ENCODE peak calls at places on chromosomes 3 and 15, in seven cellular contexts. A is breast epithelium, W is sigmoid colon, J is adrenal gland, E is IMR-90, I is A549, O is K562. Z is an unnamed sample.

GRCh38 chr3:120098710-120099109 is 4.5 kb upstream of the GSK3B start:
- DNase-seq in A (no peak), W (no peak), J (no peak), E (no peak), I (no peak), O (no peak), Z (no peak)

GRCh38 chr15:47184405-47185221 is 532.7 kb upstream of the SEMA6D start:
- DNase-seq in A (no peak), W (peak; percentile 61), J (no peak), E (peak; percentile 14), I (no peak), O (no peak), Z (no peak)

GRCh38 chr3:112605285-112605684 is 35.7 kb downstream of the CCDC80 start:
- DNase-seq in A (no peak), W (no peak), J (no peak), E (peak; percentile 99), I (no peak), O (no peak), Z (no peak)

GRCh38 chr3:130950641-130951040 is 56.8 kb downstream of the ATP2C1 start:
- DNase-seq in A (no peak), W (no peak), J (no peak), E (peak; percentile 78), I (no peak), O (no peak), Z (no peak)

GRCh38 chr3:127655641-127656040 is 17.1 kb upstream of the ABTB1 start:
- DNase-seq in A (no peak), W (no peak), J (no peak), E (peak; percentile 56), I (no peak), O (no peak), Z (no peak)

GRCh38 chr15:76099388-76099787 is 39.6 kb downstream of the TMEM266 start:
- DNase-seq in A (no peak), W (no peak), J (no peak), E (no peak), I (no peak), O (no peak), Z (no peak)

GRCh38 chr3:41565003-41565402 is 365.7 kb downstream of the CTNNB1 start:
- DNase-seq in A (no peak), W (no peak), J (no peak), E (no peak), I (no peak), O (no peak), Z (no peak)

GRCh38 chr3:42572278-42572677 is 9.5 kb downstream of the SEC22C start:
- DNase-seq in A (no peak), W (no peak), J (no peak), E (peak; percentile 31), I (peak; percentile 51), O (peak; percentile 75), Z (peak; percentile 25)

GRCh38 chr3:187807086-187807862 is 62.0 kb upstream of the BCL6 start:
- DNase-seq in A (no peak), W (no peak), J (no peak), E (peak; percentile 84), I (no peak), O (no peak), Z (no peak)

GRCh38 chr15:100919481-100920405 is 586 bp downstream of the LRRK1 start:
- DNase-seq in A (no peak), W (no peak), J (no peak), E (peak; percentile 19), I (peak; percentile 61), O (no peak), Z (peak; percentile 35)

GRCh38 chr3:48898383-48899234 is at the start of gene SLC25A20:
- DNase-seq in A (peak; percentile 86), W (peak; percentile 95), J (peak; percentile 93), E (peak; percentile 78), I (peak; percentile 70), O (peak; percentile 91), Z (peak; percentile 93)
- TF ChIP-seq POLR2A in A (no peak), W (no peak), J (peak; percentile 28), E (no peak), I (no peak), O (peak; percentile 56), Z (peak; percentile 51)

DNA sequence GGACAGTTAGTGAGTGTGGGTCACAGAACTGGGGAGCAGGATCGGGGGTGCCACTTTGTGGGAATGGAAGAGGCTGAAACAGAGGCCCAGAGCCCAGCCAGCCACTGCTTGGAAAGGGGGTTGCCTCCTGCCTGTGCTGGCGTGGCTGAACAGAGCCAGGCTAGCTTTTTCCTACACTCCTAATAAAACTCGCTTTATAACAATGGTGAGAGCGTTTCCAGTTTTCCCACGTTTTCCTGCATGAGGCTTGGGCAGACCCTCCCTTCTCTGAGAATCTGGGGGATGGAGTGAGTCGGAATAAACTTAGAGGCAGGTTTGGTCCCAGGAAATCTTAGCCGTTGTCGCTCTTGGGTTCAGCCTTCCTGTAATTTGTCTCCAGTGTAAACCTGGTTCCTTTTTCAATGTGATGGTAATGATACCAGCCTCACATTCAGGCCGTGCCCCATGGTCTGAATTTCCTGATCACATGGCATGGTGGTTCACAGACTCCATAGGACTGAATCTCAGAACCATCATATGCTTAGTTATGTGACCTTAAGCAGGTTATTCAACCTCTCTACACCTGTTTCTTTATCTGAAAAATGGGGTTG is 6.5 kb upstream of the FGD5 start:
- DNase-seq in A (no peak), W (no peak), J (no peak), E (no peak), I (no peak), O (no peak), Z (no peak)
- TF ChIP-seq POLR2A in A (no peak), W (no peak), J (no peak), E (no peak), I (no peak), O (no peak), Z (no peak)

DNA sequence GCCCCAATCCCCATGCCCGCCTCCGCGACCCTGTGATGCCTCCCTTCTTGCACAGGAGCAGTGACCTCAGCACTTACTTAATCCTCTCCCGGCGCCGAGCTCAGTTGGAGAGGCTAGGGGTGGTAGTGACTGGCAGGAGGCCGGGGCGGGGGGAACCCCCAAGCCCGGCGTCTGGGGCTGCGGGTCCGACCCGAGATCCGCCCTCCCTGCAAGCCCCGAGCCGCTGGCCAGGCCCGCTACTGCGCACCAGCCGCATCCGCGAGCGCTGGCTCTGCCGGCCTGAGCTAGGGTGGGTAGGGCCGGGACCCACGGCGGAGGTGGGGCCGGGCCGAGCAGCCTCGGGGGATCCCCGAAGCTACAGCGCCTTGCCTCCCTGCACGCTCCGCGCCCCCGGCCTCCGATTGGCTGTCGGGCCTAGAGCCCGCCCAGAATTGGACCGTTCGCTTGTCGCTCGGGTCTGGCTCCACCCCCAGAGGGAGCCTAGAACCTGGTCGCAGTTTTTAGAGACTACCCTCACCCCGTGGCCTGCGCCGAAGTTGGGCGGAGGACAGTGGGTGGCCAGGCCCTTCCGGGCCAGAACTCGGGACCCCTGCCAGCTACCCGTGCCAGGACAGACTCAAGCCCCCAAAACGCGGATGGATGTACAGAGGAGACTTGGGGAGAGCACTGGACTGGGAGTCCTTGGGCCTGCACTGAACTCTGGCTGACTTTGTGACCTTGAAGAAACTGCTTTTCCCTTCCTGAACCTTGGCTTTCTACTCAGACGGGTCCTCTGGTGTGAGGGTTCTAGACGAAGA is at the start of gene C3orf18:
- DNase-seq in A (peak; percentile 79), W (peak; percentile 97), J (peak; percentile 92), E (peak; percentile 86), I (peak; percentile 95), O (peak; percentile 91), Z (peak; percentile 91)
- TF ChIP-seq POLR2A in A (no peak), W (no peak), J (peak; percentile 44), E (no peak), I (no peak), O (no peak), Z (no peak)

DNA sequence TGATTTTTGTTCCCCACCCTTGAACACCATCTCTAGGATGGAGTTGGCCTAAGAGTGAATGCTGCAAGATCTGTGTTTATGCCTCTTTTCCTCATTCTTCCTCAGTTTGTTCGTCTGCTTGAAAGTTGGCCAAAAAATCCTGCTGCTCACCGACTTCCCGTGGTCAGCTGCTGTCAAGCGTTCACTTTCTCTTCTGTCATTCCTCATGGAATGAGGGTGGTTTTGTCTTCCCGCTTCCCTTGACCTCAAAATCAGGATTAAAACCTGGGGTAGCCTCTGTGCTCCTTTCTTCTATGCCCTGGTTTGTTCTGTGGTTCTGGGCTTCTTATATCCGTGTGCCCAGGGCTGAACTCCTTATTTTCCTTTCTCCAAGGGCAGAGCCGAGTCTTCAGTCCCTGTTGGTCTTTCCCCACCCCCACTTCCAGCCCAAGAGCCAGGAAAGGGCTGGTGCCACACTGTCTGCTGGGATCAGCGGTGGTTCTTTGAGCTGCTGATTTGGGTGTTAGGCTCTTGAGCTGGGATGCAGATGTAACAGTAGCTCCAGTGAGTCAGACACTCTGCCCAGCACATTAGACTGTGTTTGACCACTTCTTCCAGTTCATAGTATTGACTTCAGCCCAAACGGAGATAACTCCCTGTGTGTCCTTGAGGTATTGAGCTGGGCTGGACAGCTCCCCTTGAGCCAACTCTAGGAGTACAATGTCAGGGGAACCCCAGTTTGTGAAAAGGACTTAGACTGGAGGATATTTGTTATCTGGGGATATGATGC is 2.3 kb downstream of the SERF2 start:
- DNase-seq in A (no peak), W (no peak), J (no peak), E (peak; percentile 65), I (no peak), O (no peak), Z (peak; percentile 32)
- TF ChIP-seq POLR2A in A (no peak), W (no peak), J (peak; percentile 58), E (no peak), I (no peak), O (no peak), Z (no peak)

DNA sequence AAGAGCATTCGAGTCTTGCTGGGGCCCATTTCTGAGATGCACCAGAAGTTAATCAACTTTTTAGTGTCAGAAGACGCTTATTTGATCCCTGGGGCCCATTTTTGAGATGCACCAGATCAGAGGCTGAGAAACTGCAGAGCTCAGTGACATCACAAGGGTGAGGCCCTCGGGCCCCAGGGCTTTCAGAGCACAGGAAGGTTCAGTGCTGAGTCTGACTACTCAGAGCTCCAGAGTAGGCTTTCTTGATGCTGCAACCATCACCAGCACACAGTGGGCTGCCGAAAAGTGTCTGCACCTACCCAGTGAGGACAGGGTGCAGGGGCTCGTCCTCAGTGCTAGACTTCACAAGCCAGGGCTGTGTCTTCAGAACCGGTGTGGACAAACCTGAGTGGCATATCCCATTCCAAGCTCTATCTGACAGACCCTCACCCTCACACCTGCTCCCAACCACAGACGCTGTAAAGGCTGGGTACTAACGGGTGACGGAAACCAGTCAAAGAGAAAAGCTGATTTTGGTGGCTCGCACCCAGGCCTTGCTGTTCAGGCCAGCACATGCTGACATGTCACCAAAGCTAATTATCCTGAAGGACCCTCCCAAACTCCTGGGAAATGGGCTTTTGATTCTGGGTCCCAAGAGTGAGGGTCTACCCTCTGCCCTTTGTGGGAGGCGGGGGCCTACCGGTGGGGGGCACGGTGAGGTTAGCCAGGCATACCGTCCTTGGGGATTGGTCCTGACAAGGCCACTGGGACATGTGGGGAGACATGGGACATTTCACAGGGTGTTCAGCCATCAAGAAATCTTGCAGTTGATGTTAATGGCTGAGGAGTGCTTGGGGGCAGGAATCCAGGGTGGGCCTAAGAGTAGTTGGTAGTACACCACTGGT is 83.0 kb downstream of the PDCD6IP start:
- DNase-seq in A (no peak), W (no peak), J (no peak), E (no peak), I (no peak), O (no peak), Z (no peak)
- TF ChIP-seq POLR2A in A (no peak), W (no peak), J (no peak), E (no peak), I (no peak), O (no peak), Z (no peak)

Z was measured in body of pancreas.